ENCODE peak calls at places on chromosomes 1 and 21, in five cellular contexts. One of them, this sample, is unnamed.

GRCh38 chr1:24003331-24003972 is 23.3 kb upstream of the SRSF10 start:
- DNase-seq in cardiac muscle cell: peak; percentile 90
- DNase-seq in CD8-positive, alpha-beta T cell: no peak
- DNase-seq in heart left ventricle: no peak
- DNase-seq in psoas muscle: no peak
- DNase-seq in this sample: no peak

GRCh38 chr21:42669069-42669468 is 15.6 kb downstream of the PDE9A start:
- DNase-seq in cardiac muscle cell: peak; percentile 53
- DNase-seq in CD8-positive, alpha-beta T cell: no peak
- DNase-seq in heart left ventricle: no peak
- DNase-seq in psoas muscle: no peak
- DNase-seq in this sample: no peak

GRCh38 chr1:173341307-173341706 is 134.2 kb upstream of the TNFSF4 start:
- DNase-seq in cardiac muscle cell: peak; percentile 53
- DNase-seq in CD8-positive, alpha-beta T cell: no peak
- DNase-seq in heart left ventricle: no peak
- DNase-seq in psoas muscle: no peak
- DNase-seq in this sample: peak; percentile 18

GRCh38 chr21:43909736-43910455 is 44.9 kb downstream of the AGPAT3 start:
- DNase-seq in cardiac muscle cell: no peak
- DNase-seq in CD8-positive, alpha-beta T cell: no peak
- DNase-seq in heart left ventricle: no peak
- DNase-seq in psoas muscle: no peak
- DNase-seq in this sample: no peak

GRCh38 chr1:206075786-206076725 is 23.1 kb downstream of the RHEX start:
- DNase-seq in cardiac muscle cell: no peak
- DNase-seq in CD8-positive, alpha-beta T cell: no peak
- DNase-seq in heart left ventricle: no peak
- DNase-seq in psoas muscle: no peak
- DNase-seq in this sample: no peak

GRCh38 chr1:115652236-115652788 is 10.5 kb downstream of the VANGL1 start:
- DNase-seq in cardiac muscle cell: no peak
- DNase-seq in CD8-positive, alpha-beta T cell: no peak
- DNase-seq in heart left ventricle: no peak
- DNase-seq in psoas muscle: no peak
- DNase-seq in this sample: no peak

GRCh38 chr1:88404582-88404981 is 279.5 kb upstream of the PKN2 start:
- DNase-seq in cardiac muscle cell: no peak
- DNase-seq in CD8-positive, alpha-beta T cell: no peak
- DNase-seq in heart left ventricle: no peak
- DNase-seq in psoas muscle: no peak
- DNase-seq in this sample: no peak

GRCh38 chr1:64845831-64846425 is 101.1 kb downstream of the RAVER2 start:
- DNase-seq in cardiac muscle cell: no peak
- DNase-seq in CD8-positive, alpha-beta T cell: no peak
- DNase-seq in heart left ventricle: no peak
- DNase-seq in psoas muscle: no peak
- DNase-seq in this sample: no peak

GRCh38 chr1:234322979-234323378 is 50.3 kb upstream of the COA6 start:
- DNase-seq in cardiac muscle cell: peak; percentile 56
- DNase-seq in CD8-positive, alpha-beta T cell: no peak
- DNase-seq in heart left ventricle: no peak
- DNase-seq in psoas muscle: no peak
- DNase-seq in this sample: no peak

GRCh38 chr1:155022927-155023236 is 10.7 kb downstream of the DCST2 start:
- DNase-seq in cardiac muscle cell: no peak
- DNase-seq in CD8-positive, alpha-beta T cell: no peak
- DNase-seq in heart left ventricle: no peak
- DNase-seq in psoas muscle: no peak
- DNase-seq in this sample: no peak

DNA sequence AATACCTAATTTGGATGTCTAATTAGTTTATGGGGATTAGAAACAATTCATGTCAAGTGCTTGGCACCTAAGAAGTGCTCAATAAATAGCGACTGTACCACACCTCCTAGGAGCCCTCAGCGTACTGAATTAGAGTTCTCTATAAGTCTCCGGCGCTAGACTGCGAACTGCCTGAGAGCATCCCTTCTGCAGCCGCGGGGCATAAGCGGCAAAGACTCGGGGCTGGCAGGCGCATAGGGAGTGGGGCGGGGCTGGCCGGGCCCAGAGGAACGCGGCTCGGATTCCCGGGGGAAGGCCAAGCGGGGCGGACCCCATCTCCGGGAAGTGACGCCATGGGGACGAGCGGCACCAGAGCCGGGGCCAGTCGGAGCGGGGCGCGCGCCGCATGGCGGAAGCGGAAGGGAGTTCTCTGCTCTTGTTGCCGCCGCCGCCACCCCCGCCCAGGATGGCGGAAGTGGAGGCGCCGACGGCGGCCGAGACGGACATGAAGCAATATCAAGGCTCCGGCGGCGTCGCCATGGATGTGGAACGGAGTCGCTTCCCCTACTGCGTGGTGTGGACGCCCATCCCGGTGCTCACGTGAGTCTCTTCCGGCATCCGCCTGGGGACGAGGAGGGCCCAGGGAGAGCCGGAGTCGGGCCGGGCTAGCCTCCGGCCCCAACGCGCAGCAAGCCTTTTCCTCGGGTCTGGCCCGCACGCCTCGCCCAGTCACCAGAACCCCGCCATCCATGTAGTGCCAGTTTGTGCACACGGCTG is at the start of gene TMEM222:
- DNase-seq in cardiac muscle cell: peak; percentile 99
- DNase-seq in CD8-positive, alpha-beta T cell: peak; percentile 99
- DNase-seq in heart left ventricle: peak; percentile 99
- DNase-seq in psoas muscle: peak; percentile 99
- DNase-seq in this sample: peak; percentile 95
- TF ChIP-seq CTCF in cardiac muscle cell: peak; percentile 13
- TF ChIP-seq CTCF in CD8-positive, alpha-beta T cell: no peak
- TF ChIP-seq CTCF in heart left ventricle: peak; percentile 18
- TF ChIP-seq CTCF in psoas muscle: peak; percentile 17
- TF ChIP-seq CTCF in this sample: peak; percentile 36

GRCh38 chr1:17520041-17520440 is 19.5 kb upstream of the ARHGEF10L start:
- DNase-seq in cardiac muscle cell: no peak
- DNase-seq in CD8-positive, alpha-beta T cell: no peak
- DNase-seq in heart left ventricle: no peak
- DNase-seq in psoas muscle: no peak
- DNase-seq in this sample: no peak
- H3K4me3 ChIP-seq in cardiac muscle cell: no peak overlapping the region
- H3K4me3 ChIP-seq in CD8-positive, alpha-beta T cell: no peak overlapping the region
- H3K4me3 ChIP-seq in heart left ventricle: no peak overlapping the region
- H3K4me3 ChIP-seq in psoas muscle: no peak overlapping the region
- H3K4me3 ChIP-seq in this sample: no peak overlapping the region

DNA sequence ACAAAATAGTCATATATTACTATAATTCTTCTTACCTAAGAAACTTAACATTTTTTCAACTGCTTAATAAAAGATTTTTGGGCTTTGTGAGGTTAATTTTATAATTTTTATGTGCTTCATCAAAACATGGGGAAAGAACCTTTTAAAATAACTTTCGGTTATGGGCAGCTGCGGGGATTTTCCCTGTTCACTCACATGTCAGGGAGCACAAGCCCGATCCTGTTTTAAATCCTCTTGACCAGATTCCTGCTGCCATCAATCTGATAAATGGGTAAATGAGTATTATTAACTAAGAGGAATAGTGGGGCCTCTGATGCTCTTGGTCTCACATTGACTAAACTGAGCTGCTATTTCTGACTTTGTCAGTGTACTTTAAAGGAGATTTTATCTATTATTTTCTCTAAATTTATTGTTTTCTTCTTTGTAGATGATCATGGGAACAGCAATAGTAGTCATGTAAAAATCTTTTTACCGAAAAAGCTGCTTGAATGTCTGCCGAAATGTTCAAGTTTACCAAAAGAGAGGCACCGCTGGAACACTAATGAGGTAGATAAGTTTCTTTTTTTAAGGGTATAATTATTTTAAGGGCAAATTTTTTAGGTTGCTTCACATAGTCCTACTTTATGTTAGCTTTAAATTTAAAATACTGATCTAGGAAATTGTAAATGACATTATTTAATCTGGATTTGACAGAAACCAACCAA is 39.6 kb downstream of the CAMTA1 start:
- DNase-seq in cardiac muscle cell: no peak
- DNase-seq in CD8-positive, alpha-beta T cell: no peak
- DNase-seq in heart left ventricle: no peak
- DNase-seq in psoas muscle: no peak
- DNase-seq in this sample: no peak
- H3K27ac ChIP-seq in cardiac muscle cell: no peak overlapping the region
- H3K27ac ChIP-seq in CD8-positive, alpha-beta T cell: no peak overlapping the region
- H3K27ac ChIP-seq in heart left ventricle: no peak overlapping the region
- H3K27ac ChIP-seq in psoas muscle: no peak overlapping the region
- H3K27ac ChIP-seq in this sample: no peak overlapping the region

GRCh38 chr1:180188103-180188506 is 33.4 kb downstream of the QSOX1 start:
- DNase-seq in cardiac muscle cell: peak; percentile 66
- DNase-seq in CD8-positive, alpha-beta T cell: no peak
- DNase-seq in heart left ventricle: no peak
- DNase-seq in psoas muscle: peak; percentile 69
- DNase-seq in this sample: no peak
- TF ChIP-seq CTCF in cardiac muscle cell: peak; percentile 74
- TF ChIP-seq CTCF in CD8-positive, alpha-beta T cell: no peak
- TF ChIP-seq CTCF in heart left ventricle: peak; percentile 59
- TF ChIP-seq CTCF in psoas muscle: peak; percentile 55
- TF ChIP-seq CTCF in this sample: peak; percentile 19

DNA sequence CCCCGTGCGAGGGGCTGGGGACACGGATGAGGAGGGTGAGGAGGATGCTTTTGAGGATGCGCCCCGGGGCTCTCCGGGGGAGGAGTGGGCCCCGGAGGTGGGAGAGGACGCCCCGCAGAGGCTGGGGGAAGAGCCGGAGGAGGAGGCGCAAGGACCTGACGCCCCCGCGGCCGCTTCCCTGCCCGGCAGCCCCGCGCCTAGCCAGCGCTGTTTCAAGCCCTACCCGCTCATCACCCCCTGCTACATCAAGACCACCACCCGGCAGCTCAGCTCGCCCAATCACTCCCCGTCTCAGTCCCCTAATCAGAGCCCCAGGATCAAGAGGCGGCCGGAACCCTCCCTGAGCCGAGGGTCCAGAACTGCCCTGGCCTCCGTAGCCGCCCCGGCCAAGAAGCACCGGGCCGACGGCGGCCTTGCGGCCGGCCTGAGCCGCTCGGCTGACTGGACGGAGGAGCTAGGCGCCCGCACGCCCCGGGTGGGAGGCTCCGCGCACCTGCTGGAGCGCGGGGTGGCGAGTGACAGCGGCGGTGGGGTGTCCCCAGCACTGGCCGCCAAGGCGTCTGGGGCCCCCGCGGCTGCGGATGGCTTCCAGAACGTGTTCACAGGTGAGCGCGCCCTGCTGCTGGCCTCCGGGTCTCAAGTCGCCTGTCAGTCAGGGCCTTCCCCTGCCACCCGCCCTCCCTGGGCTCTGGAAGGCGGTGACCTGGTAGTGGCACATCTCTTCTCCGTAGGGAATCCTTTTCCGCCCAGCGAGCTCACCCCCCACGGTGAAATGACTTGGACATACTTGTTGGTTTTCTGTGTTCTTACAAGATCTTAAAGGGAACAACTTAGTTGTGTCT is 1.7 kb downstream of the FMN2 start:
- DNase-seq in cardiac muscle cell: no peak
- DNase-seq in CD8-positive, alpha-beta T cell: no peak
- DNase-seq in heart left ventricle: no peak
- DNase-seq in psoas muscle: no peak
- DNase-seq in this sample: no peak
- H3K4me3 ChIP-seq in cardiac muscle cell: peak overlapping the region; percentile 48
- H3K4me3 ChIP-seq in CD8-positive, alpha-beta T cell: no peak overlapping the region
- H3K4me3 ChIP-seq in heart left ventricle: peak overlapping the region; percentile 22
- H3K4me3 ChIP-seq in psoas muscle: peak overlapping the region; percentile 48
- H3K4me3 ChIP-seq in this sample: peak overlapping the region; percentile 22

This sample was measured in gastrocnemius medialis.